ENCODE peak calls at places on chromosomes 3 and 15, in eight cellular contexts. One of them, this sample, is unnamed.

GRCh38 chr3:140726061-140726460 is 48.2 kb downstream of the TRIM42 start:
- DNase-seq in dermis blood vessel endothelial cell: no peak
- DNase-seq in tibial artery: no peak
- DNase-seq in HCEC 1CT: no peak
- DNase-seq in OCI-LY7: peak
- DNase-seq in stromal cell of bone marrow: no peak
- DNase-seq in psoas muscle: no peak
- DNase-seq in posterior vena cava: no peak
- DNase-seq in this sample: no peak

GRCh38 chr3:113438224-113438623 is 3.1 kb downstream of the CFAP44 start:
- DNase-seq in psoas muscle: no peak
- DNase-seq in OCI-LY7: no peak
- DNase-seq in stromal cell of bone marrow: no peak
- DNase-seq in dermis blood vessel endothelial cell: no peak
- DNase-seq in posterior vena cava: no peak
- DNase-seq in HCEC 1CT: no peak
- DNase-seq in tibial artery: no peak
- DNase-seq in this sample: no peak

GRCh38 chr15:75751901-75752300 is 39.3 kb upstream of the CSPG4 start:
- DNase-seq in OCI-LY7: no peak
- DNase-seq in HCEC 1CT: no peak
- DNase-seq in tibial artery: no peak
- DNase-seq in psoas muscle: no peak
- DNase-seq in dermis blood vessel endothelial cell: no peak
- DNase-seq in posterior vena cava: no peak
- DNase-seq in stromal cell of bone marrow: no peak
- DNase-seq in this sample: no peak

GRCh38 chr3:193572426-193572908 is 17.8 kb upstream of the ATP13A4 start:
- DNase-seq in HCEC 1CT: peak
- DNase-seq in stromal cell of bone marrow: peak
- DNase-seq in OCI-LY7: peak
- DNase-seq in dermis blood vessel endothelial cell: peak
- DNase-seq in psoas muscle: peak
- DNase-seq in tibial artery: no peak
- DNase-seq in posterior vena cava: no peak
- DNase-seq in this sample: peak

GRCh38 chr3:42747581-42747980 is 25.5 kb downstream of the CCDC13 start:
- DNase-seq in dermis blood vessel endothelial cell: no peak
- DNase-seq in HCEC 1CT: no peak
- DNase-seq in psoas muscle: no peak
- DNase-seq in OCI-LY7: no peak
- DNase-seq in tibial artery: peak
- DNase-seq in posterior vena cava: no peak
- DNase-seq in stromal cell of bone marrow: no peak
- DNase-seq in this sample: no peak

GRCh38 chr15:68227806-68228142 is 1.8 kb downstream of the CLN6 start:
- DNase-seq in OCI-LY7: no peak
- DNase-seq in tibial artery: no peak
- DNase-seq in HCEC 1CT: no peak
- DNase-seq in psoas muscle: no peak
- DNase-seq in posterior vena cava: peak
- DNase-seq in dermis blood vessel endothelial cell: no peak
- DNase-seq in stromal cell of bone marrow: no peak
- DNase-seq in this sample: no peak

GRCh38 chr15:91891101-91891500 is 37.6 kb downstream of the SLCO3A1 start:
- DNase-seq in OCI-LY7: no peak
- DNase-seq in posterior vena cava: no peak
- DNase-seq in stromal cell of bone marrow: no peak
- DNase-seq in dermis blood vessel endothelial cell: no peak
- DNase-seq in psoas muscle: no peak
- DNase-seq in HCEC 1CT: no peak
- DNase-seq in tibial artery: no peak
- DNase-seq in this sample: no peak

GRCh38 chr15:49693491-49693890 is 72.6 kb downstream of the DTWD1 start:
- DNase-seq in tibial artery: no peak
- DNase-seq in HCEC 1CT: no peak
- DNase-seq in dermis blood vessel endothelial cell: no peak
- DNase-seq in psoas muscle: no peak
- DNase-seq in posterior vena cava: no peak
- DNase-seq in stromal cell of bone marrow: peak
- DNase-seq in OCI-LY7: no peak
- DNase-seq in this sample: no peak

GRCh38 chr3:5731100-5731499 is 543.6 kb downstream of the EDEM1 start:
- DNase-seq in OCI-LY7: peak
- DNase-seq in dermis blood vessel endothelial cell: no peak
- DNase-seq in stromal cell of bone marrow: no peak
- DNase-seq in HCEC 1CT: no peak
- DNase-seq in posterior vena cava: no peak
- DNase-seq in psoas muscle: no peak
- DNase-seq in tibial artery: no peak
- DNase-seq in this sample: no peak

GRCh38 chr3:47036145-47036544 is 56.7 kb downstream of the NBEAL2 start:
- DNase-seq in OCI-LY7: no peak
- DNase-seq in posterior vena cava: no peak
- DNase-seq in HCEC 1CT: no peak
- DNase-seq in tibial artery: no peak
- DNase-seq in dermis blood vessel endothelial cell: no peak
- DNase-seq in psoas muscle: no peak
- DNase-seq in stromal cell of bone marrow: no peak
- DNase-seq in this sample: no peak

GRCh38 chr15:67096536-67097294 is 31.3 kb downstream of the SMAD3 start:
- DNase-seq in posterior vena cava: no peak
- DNase-seq in HCEC 1CT: peak
- DNase-seq in psoas muscle: no peak
- DNase-seq in stromal cell of bone marrow: no peak
- DNase-seq in tibial artery: no peak
- DNase-seq in OCI-LY7: peak
- DNase-seq in dermis blood vessel endothelial cell: no peak
- DNase-seq in this sample: no peak

GRCh38 chr15:101060576-101061551 is 141.7 kb downstream of the LRRK1 start:
- DNase-seq in OCI-LY7: no peak
- DNase-seq in stromal cell of bone marrow: no peak
- DNase-seq in posterior vena cava: no peak
- DNase-seq in HCEC 1CT: no peak
- DNase-seq in psoas muscle: no peak
- DNase-seq in dermis blood vessel endothelial cell: no peak
- DNase-seq in tibial artery: no peak
- DNase-seq in this sample: no peak

GRCh38 chr3:149784064-149784704 is 8.2 kb downstream of the ANKUB1 start:
- DNase-seq in dermis blood vessel endothelial cell: no peak
- DNase-seq in HCEC 1CT: peak
- DNase-seq in OCI-LY7: no peak
- DNase-seq in stromal cell of bone marrow: no peak
- DNase-seq in posterior vena cava: no peak
- DNase-seq in tibial artery: no peak
- DNase-seq in psoas muscle: no peak
- DNase-seq in this sample: peak

GRCh38 chr15:41936155-41936554 is 36.2 kb downstream of the EHD4 start:
- DNase-seq in dermis blood vessel endothelial cell: no peak
- DNase-seq in HCEC 1CT: no peak
- DNase-seq in OCI-LY7: no peak
- DNase-seq in tibial artery: no peak
- DNase-seq in posterior vena cava: peak
- DNase-seq in stromal cell of bone marrow: no peak
- DNase-seq in psoas muscle: no peak
- DNase-seq in this sample: no peak

GRCh38 chr15:74901612-74902063 is 5.0 kb downstream of the FAM219B start:
- DNase-seq in HCEC 1CT: peak
- DNase-seq in tibial artery: peak
- DNase-seq in posterior vena cava: no peak
- DNase-seq in stromal cell of bone marrow: no peak
- DNase-seq in psoas muscle: peak
- DNase-seq in OCI-LY7: peak
- DNase-seq in dermis blood vessel endothelial cell: peak
- DNase-seq in this sample: peak

GRCh38 chr15:53453253-53454105 is 306.0 kb downstream of the WDR72 start:
- DNase-seq in OCI-LY7: no peak
- DNase-seq in stromal cell of bone marrow: no peak
- DNase-seq in tibial artery: no peak
- DNase-seq in dermis blood vessel endothelial cell: no peak
- DNase-seq in posterior vena cava: no peak
- DNase-seq in psoas muscle: no peak
- DNase-seq in HCEC 1CT: no peak
- DNase-seq in this sample: no peak

GRCh38 chr15:41205315-41205714 is 25.2 kb downstream of the EXD1 start:
- DNase-seq in HCEC 1CT: peak
- DNase-seq in psoas muscle: no peak
- DNase-seq in posterior vena cava: no peak
- DNase-seq in dermis blood vessel endothelial cell: no peak
- DNase-seq in tibial artery: no peak
- DNase-seq in stromal cell of bone marrow: no peak
- DNase-seq in OCI-LY7: no peak
- DNase-seq in this sample: no peak

GRCh38 chr3:36647423-36647853 is 116.9 kb downstream of the DCLK3 start:
- DNase-seq in posterior vena cava: no peak
- DNase-seq in dermis blood vessel endothelial cell: no peak
- DNase-seq in HCEC 1CT: no peak
- DNase-seq in tibial artery: no peak
- DNase-seq in stromal cell of bone marrow: no peak
- DNase-seq in OCI-LY7: no peak
- DNase-seq in psoas muscle: no peak
- DNase-seq in this sample: no peak

GRCh38 chr3:17518189-17519059 is 224.0 kb downstream of the TBC1D5 start:
- DNase-seq in posterior vena cava: no peak
- DNase-seq in psoas muscle: no peak
- DNase-seq in stromal cell of bone marrow: no peak
- DNase-seq in OCI-LY7: no peak
- DNase-seq in tibial artery: no peak
- DNase-seq in HCEC 1CT: no peak
- DNase-seq in dermis blood vessel endothelial cell: no peak
- DNase-seq in this sample: no peak

GRCh38 chr3:194871143-194871863 is 185.6 kb downstream of the FAM43A start:
- DNase-seq in posterior vena cava: peak
- DNase-seq in tibial artery: peak
- DNase-seq in psoas muscle: peak
- DNase-seq in OCI-LY7: peak
- DNase-seq in stromal cell of bone marrow: peak
- DNase-seq in dermis blood vessel endothelial cell: peak
- DNase-seq in HCEC 1CT: peak
- DNase-seq in this sample: peak

GRCh38 chr3:114362815-114363214 is 69.0 kb downstream of the TIGIT start:
- DNase-seq in dermis blood vessel endothelial cell: peak
- DNase-seq in posterior vena cava: no peak
- DNase-seq in psoas muscle: no peak
- DNase-seq in HCEC 1CT: peak
- DNase-seq in stromal cell of bone marrow: peak
- DNase-seq in tibial artery: no peak
- DNase-seq in OCI-LY7: peak
- DNase-seq in this sample: peak

GRCh38 chr3:126655887-126656286 is 963 bp upstream of the TXNRD3 start:
- DNase-seq in stromal cell of bone marrow: no peak
- DNase-seq in psoas muscle: no peak
- DNase-seq in posterior vena cava: no peak
- DNase-seq in dermis blood vessel endothelial cell: no peak
- DNase-seq in HCEC 1CT: no peak
- DNase-seq in tibial artery: no peak
- DNase-seq in OCI-LY7: no peak
- DNase-seq in this sample: no peak

GRCh38 chr3:82676356-82677026 is 915.0 kb upstream of the GBE1 start:
- DNase-seq in psoas muscle: no peak
- DNase-seq in tibial artery: no peak
- DNase-seq in stromal cell of bone marrow: no peak
- DNase-seq in posterior vena cava: no peak
- DNase-seq in HCEC 1CT: no peak
- DNase-seq in dermis blood vessel endothelial cell: no peak
- DNase-seq in OCI-LY7: no peak
- DNase-seq in this sample: no peak

GRCh38 chr3:126155280-126155640 is 25.1 kb downstream of the ALDH1L1 start:
- DNase-seq in posterior vena cava: peak
- DNase-seq in stromal cell of bone marrow: no peak
- DNase-seq in OCI-LY7: no peak
- DNase-seq in psoas muscle: no peak
- DNase-seq in dermis blood vessel endothelial cell: no peak
- DNase-seq in tibial artery: no peak
- DNase-seq in HCEC 1CT: no peak
- DNase-seq in this sample: peak

GRCh38 chr3:40047406-40047805 is 238.0 kb downstream of the MYRIP start:
- DNase-seq in tibial artery: no peak
- DNase-seq in OCI-LY7: no peak
- DNase-seq in stromal cell of bone marrow: no peak
- DNase-seq in psoas muscle: no peak
- DNase-seq in dermis blood vessel endothelial cell: no peak
- DNase-seq in posterior vena cava: no peak
- DNase-seq in HCEC 1CT: no peak
- DNase-seq in this sample: no peak

GRCh38 chr3:155983834-155984474 is 113.5 kb downstream of the GMPS start:
- DNase-seq in stromal cell of bone marrow: no peak
- DNase-seq in psoas muscle: no peak
- DNase-seq in posterior vena cava: no peak
- DNase-seq in HCEC 1CT: no peak
- DNase-seq in dermis blood vessel endothelial cell: peak
- DNase-seq in OCI-LY7: no peak
- DNase-seq in tibial artery: no peak
- DNase-seq in this sample: no peak

GRCh38 chr3:114011059-114011797 is 45.1 kb downstream of the CCDC191 start:
- DNase-seq in posterior vena cava: no peak
- DNase-seq in dermis blood vessel endothelial cell: no peak
- DNase-seq in OCI-LY7: peak
- DNase-seq in tibial artery: no peak
- DNase-seq in psoas muscle: no peak
- DNase-seq in stromal cell of bone marrow: no peak
- DNase-seq in HCEC 1CT: no peak
- DNase-seq in this sample: no peak

GRCh38 chr15:27410986-27411385 is 440.0 kb downstream of the GABRG3 start:
- DNase-seq in OCI-LY7: no peak
- DNase-seq in posterior vena cava: no peak
- DNase-seq in stromal cell of bone marrow: no peak
- DNase-seq in dermis blood vessel endothelial cell: no peak
- DNase-seq in psoas muscle: no peak
- DNase-seq in tibial artery: no peak
- DNase-seq in HCEC 1CT: no peak
- DNase-seq in this sample: no peak

GRCh38 chr15:66800584-66801235 is 98.7 kb downstream of the SMAD6 start:
- DNase-seq in stromal cell of bone marrow: no peak
- DNase-seq in tibial artery: no peak
- DNase-seq in dermis blood vessel endothelial cell: no peak
- DNase-seq in OCI-LY7: no peak
- DNase-seq in psoas muscle: no peak
- DNase-seq in posterior vena cava: no peak
- DNase-seq in HCEC 1CT: no peak
- DNase-seq in this sample: no peak

GRCh38 chr3:142568393-142569017 is 10.0 kb downstream of the ATR start:
- DNase-seq in posterior vena cava: no peak
- DNase-seq in OCI-LY7: no peak
- DNase-seq in stromal cell of bone marrow: no peak
- DNase-seq in dermis blood vessel endothelial cell: no peak
- DNase-seq in tibial artery: no peak
- DNase-seq in HCEC 1CT: no peak
- DNase-seq in psoas muscle: no peak
- DNase-seq in this sample: no peak

This sample was measured in AG08396.